ENCODE peak calls at places on chromosomes 6 and 20, in four cellular contexts. S, A, Z and D are unnamed samples.

GRCh38 chr6:170029416-170030283 is 261.2 kb downstream of the DLL1 start:
- DNase-seq in A (no peak), Z (no peak), S (no peak), D (peak)

GRCh38 chr20:51461306-51461705 is 81.2 kb downstream of the NFATC2 start:
- DNase-seq in A (no peak), S (no peak), Z (no peak), D (no peak)

GRCh38 chr6:149723262-149723661 is 5.4 kb upstream of the LATS1 start:
- DNase-seq in A (no peak), S (no peak), Z (no peak), D (no peak)

GRCh38 chr20:58869662-58870227 is 17.2 kb downstream of the GNAS start:
- DNase-seq in Z (no peak), S (no peak), A (no peak), D (no peak)

GRCh38 chr6:25341923-25342619 is 62.9 kb downstream of the CARMIL1 start:
- DNase-seq in Z (no peak), A (no peak), S (no peak), D (no peak)

GRCh38 chr20:51860015-51860882 is 57.9 kb upstream of the SALL4 start:
- DNase-seq in Z (no peak), A (peak), S (no peak), D (no peak)

GRCh38 chr6:25050356-25050755 is 114.6 kb upstream of the RIPOR2 start:
- DNase-seq in Z (peak), A (peak), S (peak), D (no peak)

GRCh38 chr6:118288355-118289124 is 259.6 kb upstream of the PLN start:
- DNase-seq in Z (peak), A (no peak), S (no peak), D (no peak)

GRCh38 chr20:48621256-48622078 is 206.3 kb downstream of the PREX1 start:
- DNase-seq in S (no peak), A (peak), Z (peak), D (no peak)

GRCh38 chr6:81826785-81827184 is 74.3 kb upstream of the TENT5A start:
- DNase-seq in Z (no peak), A (no peak), S (no peak), D (no peak)

GRCh38 chr6:15329154-15329781 is 83.4 kb downstream of the JARID2 start:
- DNase-seq in S (peak), Z (peak), A (peak), D (no peak)

GRCh38 chr6:23533954-23534725 is 591.9 kb upstream of the NRSN1 start:
- DNase-seq in S (no peak), A (peak), Z (peak), D (no peak)

GRCh38 chr6:122673345-122673961 is 63.2 kb downstream of the PKIB start:
- DNase-seq in S (no peak), Z (peak), A (peak), D (no peak)

GRCh38 chr20:37276494-37277252 is 12.8 kb upstream of the MANBAL start:
- DNase-seq in S (peak), Z (peak), A (peak), D (no peak)
- TF ChIP-seq CTCF in S (peak), Z (peak), A (peak), D (peak)

DNA sequence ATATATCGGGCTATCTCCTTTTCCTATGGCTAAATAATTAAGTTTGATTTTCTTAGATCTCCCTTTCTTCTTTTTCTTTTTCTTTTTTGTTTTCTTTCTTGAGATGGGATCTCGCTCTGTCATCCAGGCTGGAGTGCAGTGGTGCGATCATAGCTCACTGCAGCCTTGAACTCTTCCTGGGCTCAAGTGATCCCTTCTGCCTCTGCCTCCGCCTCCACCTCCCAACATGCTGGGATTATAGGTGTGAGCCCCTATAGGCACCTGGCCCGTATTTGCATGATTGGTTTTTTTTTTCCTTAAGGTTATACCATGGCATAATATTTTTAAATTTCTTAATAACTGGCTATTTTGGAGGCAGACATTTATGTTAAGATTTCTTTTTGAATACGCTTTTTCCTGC is 106.3 kb downstream of the SCAF8 start:
- DNase-seq in Z (no peak), A (no peak), S (no peak), D (no peak)
- TF ChIP-seq CTCF in Z (no peak), A (no peak), S (no peak), D (no peak)

DNA sequence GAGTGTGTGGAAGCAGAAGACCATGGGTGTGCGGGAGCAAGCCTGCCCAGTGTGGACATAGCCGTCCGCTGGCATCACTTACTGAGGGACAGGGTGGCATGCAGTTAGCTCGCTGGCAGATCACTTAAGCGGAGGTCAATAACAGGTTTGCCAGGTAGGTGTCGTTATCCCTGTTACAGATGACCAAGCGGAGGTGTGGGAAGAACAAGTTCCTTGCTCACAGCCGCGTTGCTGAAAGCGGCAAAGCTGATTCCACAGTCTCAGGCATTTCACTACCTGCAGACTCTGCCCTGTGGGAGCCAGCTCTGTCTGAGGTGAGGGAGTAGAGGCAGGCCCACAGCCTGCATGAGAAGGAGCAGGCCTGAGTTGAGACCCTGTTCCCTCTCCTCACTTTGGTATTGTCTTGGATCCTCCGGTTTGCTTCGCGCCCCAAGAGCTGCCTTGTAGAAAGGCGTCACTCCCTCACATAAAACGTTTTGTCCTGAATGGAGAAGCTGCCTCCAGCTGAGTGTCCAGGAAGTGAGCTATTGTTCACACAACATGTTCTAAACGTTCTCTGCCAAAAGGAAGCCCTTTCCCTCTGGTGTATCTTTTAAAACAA is 96.9 kb downstream of the TCP11 start:
- DNase-seq in A (no peak), S (no peak), Z (peak), D (no peak)
- TF ChIP-seq CTCF in A (no peak), S (no peak), Z (peak), D (no peak)

GRCh38 chr20:25394996-25395395 is 4.4 kb upstream of the ABHD12 start:
- DNase-seq in S (no peak), A (no peak), Z (no peak), D (no peak)
- TF ChIP-seq CTCF in S (no peak), A (no peak), Z (no peak), D (no peak)

GRCh38 chr6:8492536-8493125 is 57.3 kb upstream of the SLC35B3 start:
- DNase-seq in Z (no peak), S (no peak), A (no peak), D (no peak)

GRCh38 chr6:8499540-8499939 is 64.2 kb upstream of the SLC35B3 start:
- DNase-seq in S (no peak), A (no peak), Z (peak), D (no peak)

DNA sequence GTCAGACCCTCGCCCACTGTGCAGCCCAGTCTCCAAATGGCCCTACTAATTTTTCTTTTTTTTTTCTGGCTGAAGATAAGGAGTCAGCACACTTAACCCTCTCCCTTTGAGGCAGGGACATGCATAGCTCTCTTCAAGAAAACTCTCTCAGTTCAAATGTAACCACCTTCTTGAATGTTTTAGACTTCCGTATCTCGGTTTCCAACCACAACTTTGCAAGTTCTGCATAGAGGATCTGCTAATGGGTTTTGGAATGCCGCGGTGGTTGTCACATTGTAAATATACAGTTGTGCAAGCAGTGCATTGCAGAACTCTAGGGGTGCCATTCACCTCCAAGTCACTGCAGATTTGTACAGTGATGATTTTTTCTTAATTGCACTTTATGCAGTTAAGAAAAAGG is 59.4 kb upstream of the SLC35B3 start:
- DNase-seq in A (no peak), S (no peak), Z (no peak), D (no peak)
- TF ChIP-seq CTCF in A (no peak), S (no peak), Z (no peak), D (no peak)

GRCh38 chr20:57464642-57465211 is 60.2 kb downstream of the CTCFL start:
- DNase-seq in Z (peak), S (no peak), A (peak), D (no peak)
- TF ChIP-seq CTCF in Z (peak), S (no peak), A (no peak), D (no peak)

DNA sequence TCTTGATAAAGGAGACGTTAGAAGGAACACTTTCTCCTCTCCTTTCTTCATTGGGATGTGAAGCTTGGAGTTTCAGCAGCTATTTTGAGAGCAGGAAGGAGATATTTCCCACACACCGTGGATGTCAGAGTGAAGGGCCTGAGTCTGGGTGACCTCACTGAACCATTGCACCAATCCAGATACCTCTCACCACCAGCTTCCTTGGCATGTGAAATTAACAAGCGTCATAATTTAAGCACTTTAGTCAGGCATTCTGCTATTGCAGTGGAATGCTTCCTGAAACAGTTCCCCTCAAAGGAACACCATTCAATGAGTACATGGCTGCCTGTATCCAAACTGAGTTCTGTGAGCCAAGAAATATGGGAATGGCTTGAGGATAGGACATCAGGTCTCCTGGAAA is 83.7 kb downstream of the CHMP4B start:
- DNase-seq in S (no peak), Z (peak), A (no peak), D (no peak)
- TF ChIP-seq CTCF in S (no peak), Z (no peak), A (no peak), D (no peak)